ENCODE peak calls at places on chromosomes 6 and 20, in four cellular contexts. K is PC-9, W is left ventricle myocardium inferior, N is H7. A is an unnamed sample.

GRCh38 chr20:4488407-4489339 is 233.0 kb upstream of the PRND start:
- DNase-seq in N (no peak), K (no peak), W (no peak), A (no peak)

GRCh38 chr20:63048516-63049190 is 41.9 kb upstream of the BHLHE23 start:
- DNase-seq in K (no peak), N (no peak), W (no peak), A (no peak)

GRCh38 chr6:128482642-128483041 is 37.8 kb downstream of the PTPRK start:
- DNase-seq in K (no peak), N (no peak), W (no peak), A (no peak)

GRCh38 chr6:108243836-108244235 is 17.0 kb downstream of the SNX3 start:
- DNase-seq in W (no peak), K (no peak), N (no peak), A (no peak)

GRCh38 chr6:27471365-27472115 is 1.4 kb downstream of the ZNF184 start:
- DNase-seq in W (no peak), K (no peak), N (no peak), A (no peak)

GRCh38 chr6:140537211-140537610 is 1162.8 kb upstream of the CITED2 start:
- DNase-seq in W (no peak), N (no peak), K (no peak), A (no peak)

GRCh38 chr20:19975901-19976300 is 41.3 kb upstream of the NAA20 start:
- DNase-seq in W (no peak), N (no peak), K (no peak), A (no peak)

GRCh38 chr20:56469077-56469449 is 636 bp downstream of the RTF2 start:
- DNase-seq in K (no peak), W (no peak), N (no peak), A (no peak)

GRCh38 chr6:58419321-58419720 is 1101.9 kb downstream of the PRIM2 start:
- DNase-seq in K (no peak), N (no peak), W (no peak), A (no peak)

GRCh38 chr6:36679043-36679821 is 718 bp downstream of the CDKN1A start:
- DNase-seq in N (peak; percentile 74), W (peak; percentile 74), K (peak; percentile 71), A (no peak)

DNA sequence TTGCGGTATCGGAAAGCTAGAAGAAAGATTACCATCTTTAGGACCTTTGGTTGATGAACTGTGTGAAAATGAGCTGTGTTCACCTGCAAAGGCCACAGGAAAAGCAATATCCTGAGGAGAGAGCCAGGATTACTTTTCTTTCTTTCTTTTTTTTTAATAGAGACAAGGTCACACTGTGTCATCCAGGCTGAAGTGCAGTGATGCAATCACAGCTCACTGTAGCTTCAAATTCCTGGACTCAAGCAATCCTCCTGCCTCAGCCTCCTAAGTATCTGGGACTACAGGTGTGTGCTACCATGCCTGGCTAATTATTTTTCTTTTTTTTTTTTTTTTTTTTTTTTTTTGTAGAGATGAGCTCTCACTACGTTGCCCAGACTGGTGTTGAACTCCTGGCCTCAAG is 17.2 kb downstream of the FAM184A start:
- DNase-seq in N (no peak), K (no peak), W (no peak), A (no peak)
- H3K4me3 ChIP-seq in N (no peak overlapping the region), K (no peak overlapping the region), W (no peak overlapping the region), A (no peak overlapping the region)

GRCh38 chr6:139482184-139482751 is 107.8 kb upstream of the CITED2 start:
- DNase-seq in K (no peak), W (no peak), N (no peak), A (no peak)
- H3K4me3 ChIP-seq in K (no peak overlapping the region), W (no peak overlapping the region), N (no peak overlapping the region), A (no peak overlapping the region)

GRCh38 chr6:158938811-158939254 is 61.2 kb downstream of the RSPH3 start:
- DNase-seq in W (no peak), K (no peak), N (peak; percentile 31), A (no peak)

GRCh38 chr6:158942349-158942748 is 57.7 kb downstream of the RSPH3 start:
- DNase-seq in N (no peak), K (no peak), W (no peak), A (no peak)

GRCh38 chr6:158938220-158938619 is 61.8 kb downstream of the RSPH3 start:
- DNase-seq in W (no peak), N (peak; percentile 37), K (no peak), A (no peak)

GRCh38 chr6:158941246-158941645 is 58.8 kb downstream of the RSPH3 start:
- DNase-seq in K (no peak), W (no peak), N (no peak), A (no peak)

DNA sequence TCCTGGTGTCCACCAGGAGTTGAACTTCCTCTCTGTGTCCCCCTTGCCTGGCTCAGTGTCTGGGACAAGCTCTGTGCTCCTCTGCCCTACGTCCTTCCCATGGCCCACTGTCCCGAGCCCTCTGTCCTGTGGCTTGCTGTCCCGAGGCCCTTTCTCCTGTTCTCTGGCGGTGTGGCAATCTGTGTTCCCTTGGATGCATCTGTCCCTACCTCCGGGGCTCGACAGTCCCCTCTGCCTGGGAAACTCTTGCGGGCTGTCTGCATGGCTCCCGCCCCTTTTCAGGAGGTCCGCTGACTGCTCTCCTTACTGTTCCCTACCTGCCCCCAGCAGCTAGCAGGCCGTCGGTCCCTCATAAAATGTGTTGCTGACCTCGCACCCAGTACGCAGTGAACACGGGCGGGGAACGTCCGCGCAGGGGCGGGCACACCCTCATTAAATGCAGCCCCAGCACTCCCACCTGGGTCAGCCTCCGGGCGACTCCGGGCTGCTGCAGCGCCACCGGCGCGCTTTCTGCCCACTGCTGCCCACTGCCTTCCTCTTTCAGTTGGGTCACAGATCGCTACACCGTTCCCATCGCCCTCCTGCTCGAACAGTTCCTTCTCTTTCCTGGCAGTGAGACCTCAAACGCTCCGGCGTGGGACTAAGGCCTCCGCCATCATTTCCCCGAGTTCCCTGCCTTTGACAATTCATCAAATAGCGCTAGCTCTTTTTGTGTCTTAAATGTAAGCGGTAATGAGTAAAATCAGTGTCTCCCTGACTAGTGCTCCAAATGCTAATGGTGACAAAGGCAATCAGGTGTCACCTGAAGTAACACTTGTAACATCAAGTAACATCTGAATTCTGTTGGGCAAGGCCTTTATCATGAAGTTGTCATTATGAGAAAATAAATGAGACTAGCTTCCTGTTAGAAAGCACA is 60.5 kb downstream of the RSPH3 start:
- DNase-seq in W (no peak), K (no peak), N (peak; percentile 62), A (no peak)
- H3K4me3 ChIP-seq in W (peak overlapping the region; percentile 49), K (no peak overlapping the region), N (peak overlapping the region; percentile 37), A (no peak overlapping the region)

DNA sequence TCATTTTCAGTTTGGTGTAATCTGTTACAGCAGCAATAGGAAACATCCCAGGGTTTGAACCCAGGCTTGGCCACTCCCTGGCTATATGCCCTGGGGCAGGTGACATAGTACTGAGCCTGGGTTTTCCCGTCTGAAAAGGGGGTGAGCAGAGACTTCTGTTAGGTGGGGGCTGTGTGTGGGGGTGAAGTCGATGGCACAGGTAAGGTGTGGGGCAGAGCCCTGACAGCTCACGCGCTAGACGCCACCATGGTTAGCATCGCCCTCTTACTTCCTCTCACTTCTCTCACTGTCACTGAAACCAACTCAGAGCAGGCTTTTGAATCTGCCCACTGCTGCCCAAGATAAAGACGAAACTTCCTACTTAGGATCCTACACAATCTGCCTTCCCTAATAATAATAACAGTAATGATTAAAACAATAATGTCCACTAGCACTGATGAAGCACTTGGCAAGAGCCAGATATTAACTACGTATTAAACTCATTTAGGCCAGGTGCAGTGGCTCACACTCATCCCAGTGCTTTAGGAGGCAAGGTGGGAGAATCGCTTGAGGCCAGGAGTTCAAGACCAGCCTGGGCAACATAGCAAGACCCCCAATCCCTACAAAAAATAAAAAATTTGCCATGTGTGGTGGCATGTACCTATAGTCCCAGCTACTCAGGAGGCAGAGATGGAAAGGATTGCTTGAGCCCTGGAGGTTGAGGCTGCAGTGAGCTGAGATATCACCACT is 117.9 kb upstream of the PTPN1 start:
- DNase-seq in W (no peak), N (no peak), K (no peak), A (no peak)
- H3K4me3 ChIP-seq in W (no peak overlapping the region), N (no peak overlapping the region), K (no peak overlapping the region), A (no peak overlapping the region)